ENCODE peak calls at places on chromosomes 2 and 18, in six cellular contexts. V, K, M, D, L and I are unnamed samples.

GRCh38 chr2:53559302-53559967 is 208.2 kb upstream of the CHAC2 start:
- DNase-seq in V (no peak), K (no peak), M (peak), D (peak), L (no peak), I (peak)

GRCh38 chr18:79988925-79989361 is 580 bp upstream of the TXNL4A start:
- DNase-seq in V (peak), K (peak), M (peak), D (peak), L (peak), I (peak)

GRCh38 chr2:38966678-38967077 is 77.0 kb downstream of the ARHGEF33 start:
- DNase-seq in V (no peak), K (no peak), M (no peak), D (no peak), L (no peak), I (no peak)

GRCh38 chr18:35786359-35787042 is 186.0 kb upstream of the RMP24 start:
- DNase-seq in V (no peak), K (no peak), M (no peak), D (no peak), L (no peak), I (no peak)

GRCh38 chr18:79393626-79394401 is 1.9 kb upstream of the NFATC1 start:
- DNase-seq in V (peak), K (no peak), M (peak), D (peak), L (peak), I (peak)

GRCh38 chr2:218898109-218898878 is 17.6 kb downstream of the WNT10A start:
- DNase-seq in V (peak), K (no peak), M (peak), D (peak), L (peak), I (no peak)

GRCh38 chr2:31337860-31338259 is 76.7 kb downstream of the XDH start:
- DNase-seq in V (no peak), K (peak), M (no peak), D (peak), L (no peak), I (peak)

GRCh38 chr2:120436460-120436739 is 90.5 kb downstream of the INHBB start:
- DNase-seq in V (no peak), K (peak), M (no peak), D (peak), L (peak), I (no peak)

GRCh38 chr2:121860033-121860810 is 104.8 kb downstream of the TSN start:
- DNase-seq in V (no peak), K (peak), M (peak), D (peak), L (no peak), I (peak)

GRCh38 chr2:20165677-20166509 is 59.0 kb downstream of the SDC1 start:
- DNase-seq in V (no peak), K (no peak), M (no peak), D (no peak), L (no peak), I (peak)

GRCh38 chr2:1859671-1860450 is 115.5 kb upstream of the PXDN start:
- DNase-seq in V (no peak), K (no peak), M (no peak), D (no peak), L (no peak), I (no peak)

GRCh38 chr2:10721344-10722251 is at the start of gene ATP6V1C2:
- DNase-seq in V (no peak), K (no peak), M (no peak), D (no peak), L (no peak), I (no peak)

GRCh38 chr2:14524803-14525080 is 107.8 kb upstream of the LRATD1 start:
- DNase-seq in V (no peak), K (no peak), M (no peak), D (peak), L (no peak), I (peak)

GRCh38 chr2:18119883-18120282 is 241.4 kb downstream of the KCNS3 start:
- DNase-seq in V (no peak), K (peak), M (no peak), D (peak), L (no peak), I (peak)

GRCh38 chr2:204065571-204065970 is 129.0 kb downstream of the ICOS start:
- DNase-seq in V (no peak), K (no peak), M (no peak), D (no peak), L (no peak), I (no peak)

GRCh38 chr2:24993797-24994196 is 22.0 kb upstream of the DNAJC27 start:
- DNase-seq in V (no peak), K (no peak), M (no peak), D (no peak), L (no peak), I (no peak)

GRCh38 chr18:379665-380356 is 112.0 kb upstream of the THOC1 start:
- DNase-seq in V (peak), K (no peak), M (no peak), D (no peak), L (peak), I (no peak)

GRCh38 chr2:238712011-238712410 is 135.9 kb upstream of the TWIST2 start:
- DNase-seq in V (no peak), K (no peak), M (no peak), D (no peak), L (no peak), I (no peak)

GRCh38 chr18:13185675-13186198 is 32.8 kb upstream of the LDLRAD4 start:
- DNase-seq in V (no peak), K (no peak), M (no peak), D (no peak), L (peak), I (no peak)

GRCh38 chr2:62897187-62897827 is 153.3 kb upstream of the OTX1 start:
- DNase-seq in V (no peak), K (no peak), M (no peak), D (no peak), L (no peak), I (no peak)

GRCh38 chr2:203340791-203341487 is 12.7 kb downstream of the ABI2 start:
- DNase-seq in V (no peak), K (peak), M (peak), D (peak), L (no peak), I (peak)

GRCh38 chr18:77069931-77070330 is 62.7 kb downstream of the MBP start:
- DNase-seq in V (no peak), K (no peak), M (no peak), D (no peak), L (no peak), I (no peak)

GRCh38 chr2:68377137-68377780 is 12.2 kb downstream of the PLEK start:
- DNase-seq in V (no peak), K (no peak), M (no peak), D (no peak), L (no peak), I (no peak)

GRCh38 chr2:105866439-105867170 is 121.9 kb downstream of the NCK2 start:
- DNase-seq in V (peak), K (no peak), M (no peak), D (peak), L (no peak), I (peak)

GRCh38 chr18:56393870-56394269 is 244.5 kb downstream of the TXNL1 start:
- DNase-seq in V (no peak), K (no peak), M (no peak), D (no peak), L (no peak), I (no peak)

GRCh38 chr2:164625378-164625971 is 4.2 kb upstream of the GRB14 start:
- DNase-seq in V (no peak), K (peak), M (no peak), D (peak), L (no peak), I (no peak)

GRCh38 chr2:68222287-68222686 is 30.0 kb downstream of the PPP3R1 start:
- DNase-seq in V (no peak), K (no peak), M (no peak), D (no peak), L (no peak), I (no peak)

GRCh38 chr18:57644540-57644939 is 22.9 kb upstream of the NARS1 start:
- DNase-seq in V (peak), K (no peak), M (peak), D (no peak), L (no peak), I (peak)

GRCh38 chr2:210054696-210055095 is 52.3 kb downstream of the RPE start:
- DNase-seq in V (no peak), K (no peak), M (no peak), D (no peak), L (no peak), I (no peak)

GRCh38 chr2:181152221-181152620 is 171.8 kb downstream of the UBE2E3 start:
- DNase-seq in V (no peak), K (no peak), M (no peak), D (no peak), L (no peak), I (no peak)

GRCh38 chr2:206095925-206096324 is 10.0 kb upstream of the INO80D start:
- DNase-seq in V (peak), K (no peak), M (no peak), D (no peak), L (no peak), I (no peak)

GRCh38 chr2:134372141-134372540 is 118.3 kb downstream of the MGAT5 start:
- DNase-seq in V (no peak), K (no peak), M (no peak), D (peak), L (no peak), I (peak)

GRCh38 chr18:9516437-9517064 is 41.2 kb downstream of the RALBP1 start:
- DNase-seq in V (peak), K (no peak), M (peak), D (peak), L (no peak), I (peak)

GRCh38 chr2:35199298-35199697 is 1156.3 kb upstream of the CRIM1 start:
- DNase-seq in V (no peak), K (no peak), M (peak), D (no peak), L (no peak), I (peak)